ENCODE peak calls at places on chromosomes 7 and 10, in eight cellular contexts. One of them, this sample, is unnamed.

GRCh38 chr10:70715853-70716795 is 43.8 kb downstream of the ADAMTS14 start:
- DNase-seq in GM10248: no peak
- DNase-seq in fibroblast of mammary gland: peak
- DNase-seq in HCT116: peak
- DNase-seq in CD8-positive, alpha-beta T cell: no peak
- DNase-seq in cardiac muscle cell: peak
- DNase-seq in astrocyte of the spinal cord: peak
- DNase-seq in right atrium auricular region: no peak
- DNase-seq in this sample: no peak

GRCh38 chr7:33578166-33578565 is 327.2 kb upstream of the BMPER start:
- DNase-seq in GM10248: no peak
- DNase-seq in fibroblast of mammary gland: peak
- DNase-seq in HCT116: no peak
- DNase-seq in CD8-positive, alpha-beta T cell: no peak
- DNase-seq in cardiac muscle cell: no peak
- DNase-seq in astrocyte of the spinal cord: no peak
- DNase-seq in right atrium auricular region: no peak
- DNase-seq in this sample: no peak

GRCh38 chr10:18233775-18234174 is 93.6 kb downstream of the CACNB2 start:
- DNase-seq in GM10248: no peak
- DNase-seq in fibroblast of mammary gland: no peak
- DNase-seq in HCT116: no peak
- DNase-seq in CD8-positive, alpha-beta T cell: no peak
- DNase-seq in cardiac muscle cell: no peak
- DNase-seq in astrocyte of the spinal cord: no peak
- DNase-seq in right atrium auricular region: no peak
- DNase-seq in this sample: no peak

GRCh38 chr10:52637592-52637991 is 135.0 kb downstream of the MBL2 start:
- DNase-seq in GM10248: no peak
- DNase-seq in fibroblast of mammary gland: no peak
- DNase-seq in HCT116: no peak
- DNase-seq in CD8-positive, alpha-beta T cell: no peak
- DNase-seq in cardiac muscle cell: no peak
- DNase-seq in astrocyte of the spinal cord: no peak
- DNase-seq in right atrium auricular region: no peak
- DNase-seq in this sample: no peak

GRCh38 chr10:133527779-133528271 is 662 bp downstream of the CYP2E1 start:
- DNase-seq in GM10248: no peak
- DNase-seq in fibroblast of mammary gland: no peak
- DNase-seq in HCT116: no peak
- DNase-seq in CD8-positive, alpha-beta T cell: no peak
- DNase-seq in cardiac muscle cell: no peak
- DNase-seq in astrocyte of the spinal cord: no peak
- DNase-seq in right atrium auricular region: no peak
- DNase-seq in this sample: no peak

GRCh38 chr10:63696205-63696604 is 175.0 kb downstream of the REEP3 start:
- DNase-seq in GM10248: no peak
- DNase-seq in fibroblast of mammary gland: no peak
- DNase-seq in HCT116: no peak
- DNase-seq in CD8-positive, alpha-beta T cell: no peak
- DNase-seq in cardiac muscle cell: no peak
- DNase-seq in astrocyte of the spinal cord: no peak
- DNase-seq in right atrium auricular region: no peak
- DNase-seq in this sample: no peak

GRCh38 chr10:30970760-30971460 is 60.8 kb downstream of the ZNF438 start:
- DNase-seq in GM10248: no peak
- DNase-seq in fibroblast of mammary gland: peak
- DNase-seq in HCT116: no peak
- DNase-seq in CD8-positive, alpha-beta T cell: no peak
- DNase-seq in cardiac muscle cell: peak
- DNase-seq in astrocyte of the spinal cord: no peak
- DNase-seq in right atrium auricular region: no peak
- DNase-seq in this sample: no peak

GRCh38 chr7:144454-144826 is 47.9 kb upstream of the FAM20C start:
- DNase-seq in GM10248: no peak
- DNase-seq in fibroblast of mammary gland: no peak
- DNase-seq in HCT116: no peak
- DNase-seq in CD8-positive, alpha-beta T cell: no peak
- DNase-seq in cardiac muscle cell: no peak
- DNase-seq in astrocyte of the spinal cord: no peak
- DNase-seq in right atrium auricular region: no peak
- DNase-seq in this sample: no peak

GRCh38 chr7:54349259-54349658 is 192.9 kb upstream of the VSTM2A start:
- DNase-seq in GM10248: no peak
- DNase-seq in fibroblast of mammary gland: peak
- DNase-seq in HCT116: no peak
- DNase-seq in CD8-positive, alpha-beta T cell: no peak
- DNase-seq in cardiac muscle cell: no peak
- DNase-seq in astrocyte of the spinal cord: peak
- DNase-seq in right atrium auricular region: no peak
- DNase-seq in this sample: no peak

GRCh38 chr7:134669845-134670373 is 23.3 kb downstream of the BPGM start:
- DNase-seq in GM10248: no peak
- DNase-seq in fibroblast of mammary gland: peak
- DNase-seq in HCT116: peak
- DNase-seq in CD8-positive, alpha-beta T cell: peak
- DNase-seq in cardiac muscle cell: peak
- DNase-seq in astrocyte of the spinal cord: peak
- DNase-seq in right atrium auricular region: peak
- DNase-seq in this sample: no peak

GRCh38 chr7:371779-372545 is 82.0 kb downstream of the FOXL3 start:
- DNase-seq in GM10248: no peak
- DNase-seq in fibroblast of mammary gland: no peak
- DNase-seq in HCT116: no peak
- DNase-seq in CD8-positive, alpha-beta T cell: no peak
- DNase-seq in cardiac muscle cell: no peak
- DNase-seq in astrocyte of the spinal cord: no peak
- DNase-seq in right atrium auricular region: no peak
- DNase-seq in this sample: no peak

GRCh38 chr7:496528-497295 is 22.9 kb downstream of the PDGFA start:
- DNase-seq in GM10248: no peak
- DNase-seq in fibroblast of mammary gland: no peak
- DNase-seq in HCT116: no peak
- DNase-seq in CD8-positive, alpha-beta T cell: no peak
- DNase-seq in cardiac muscle cell: no peak
- DNase-seq in astrocyte of the spinal cord: no peak
- DNase-seq in right atrium auricular region: no peak
- DNase-seq in this sample: no peak

GRCh38 chr10:99325261-99325660 is 3.9 kb upstream of the CNNM1 start:
- DNase-seq in GM10248: no peak
- DNase-seq in fibroblast of mammary gland: no peak
- DNase-seq in HCT116: no peak
- DNase-seq in CD8-positive, alpha-beta T cell: no peak
- DNase-seq in cardiac muscle cell: no peak
- DNase-seq in astrocyte of the spinal cord: no peak
- DNase-seq in right atrium auricular region: no peak
- DNase-seq in this sample: no peak

GRCh38 chr10:58691528-58691927 is 178.9 kb downstream of the BICC1 start:
- DNase-seq in GM10248: no peak
- DNase-seq in fibroblast of mammary gland: no peak
- DNase-seq in HCT116: no peak
- DNase-seq in CD8-positive, alpha-beta T cell: no peak
- DNase-seq in cardiac muscle cell: peak
- DNase-seq in astrocyte of the spinal cord: no peak
- DNase-seq in right atrium auricular region: no peak
- DNase-seq in this sample: no peak

GRCh38 chr10:102555781-102556328 is 52.1 kb downstream of the SUFU start:
- DNase-seq in GM10248: no peak
- DNase-seq in fibroblast of mammary gland: peak
- DNase-seq in HCT116: no peak
- DNase-seq in CD8-positive, alpha-beta T cell: no peak
- DNase-seq in cardiac muscle cell: peak
- DNase-seq in astrocyte of the spinal cord: peak
- DNase-seq in right atrium auricular region: no peak
- DNase-seq in this sample: no peak

GRCh38 chr7:15832996-15833395 is 146.5 kb upstream of the MEOX2 start:
- DNase-seq in GM10248: no peak
- DNase-seq in fibroblast of mammary gland: peak
- DNase-seq in HCT116: no peak
- DNase-seq in CD8-positive, alpha-beta T cell: no peak
- DNase-seq in cardiac muscle cell: peak
- DNase-seq in astrocyte of the spinal cord: no peak
- DNase-seq in right atrium auricular region: peak
- DNase-seq in this sample: no peak

GRCh38 chr10:97701438-97702064 is 12.0 kb upstream of the MARVELD1 start:
- DNase-seq in GM10248: peak
- DNase-seq in fibroblast of mammary gland: peak
- DNase-seq in HCT116: no peak
- DNase-seq in CD8-positive, alpha-beta T cell: no peak
- DNase-seq in cardiac muscle cell: peak
- DNase-seq in astrocyte of the spinal cord: peak
- DNase-seq in right atrium auricular region: no peak
- DNase-seq in this sample: peak

GRCh38 chr10:29588640-29589421 is 45.9 kb downstream of the SVIL start:
- DNase-seq in GM10248: no peak
- DNase-seq in fibroblast of mammary gland: peak
- DNase-seq in HCT116: no peak
- DNase-seq in CD8-positive, alpha-beta T cell: no peak
- DNase-seq in cardiac muscle cell: peak
- DNase-seq in astrocyte of the spinal cord: peak
- DNase-seq in right atrium auricular region: no peak
- DNase-seq in this sample: no peak

GRCh38 chr10:18264466-18264865 is 124.2 kb downstream of the CACNB2 start:
- DNase-seq in GM10248: no peak
- DNase-seq in fibroblast of mammary gland: no peak
- DNase-seq in HCT116: no peak
- DNase-seq in CD8-positive, alpha-beta T cell: no peak
- DNase-seq in cardiac muscle cell: no peak
- DNase-seq in astrocyte of the spinal cord: no peak
- DNase-seq in right atrium auricular region: no peak
- DNase-seq in this sample: no peak

GRCh38 chr10:96614515-96614914 is 27.7 kb upstream of the TM9SF3 start:
- DNase-seq in GM10248: no peak
- DNase-seq in fibroblast of mammary gland: peak
- DNase-seq in HCT116: peak
- DNase-seq in CD8-positive, alpha-beta T cell: no peak
- DNase-seq in cardiac muscle cell: peak
- DNase-seq in astrocyte of the spinal cord: peak
- DNase-seq in right atrium auricular region: no peak
- DNase-seq in this sample: no peak

GRCh38 chr10:122077311-122077875 is 88.4 kb downstream of the TACC2 start:
- DNase-seq in GM10248: no peak
- DNase-seq in fibroblast of mammary gland: no peak
- DNase-seq in HCT116: no peak
- DNase-seq in CD8-positive, alpha-beta T cell: no peak
- DNase-seq in cardiac muscle cell: no peak
- DNase-seq in astrocyte of the spinal cord: no peak
- DNase-seq in right atrium auricular region: no peak
- DNase-seq in this sample: no peak

GRCh38 chr10:5272065-5272803 is 75.6 kb downstream of the AKR1C4 start:
- DNase-seq in GM10248: no peak
- DNase-seq in fibroblast of mammary gland: no peak
- DNase-seq in HCT116: no peak
- DNase-seq in CD8-positive, alpha-beta T cell: no peak
- DNase-seq in cardiac muscle cell: no peak
- DNase-seq in astrocyte of the spinal cord: no peak
- DNase-seq in right atrium auricular region: no peak
- DNase-seq in this sample: no peak

GRCh38 chr10:5271526-5271925 is 74.9 kb downstream of the AKR1C4 start:
- DNase-seq in GM10248: no peak
- DNase-seq in fibroblast of mammary gland: no peak
- DNase-seq in HCT116: no peak
- DNase-seq in CD8-positive, alpha-beta T cell: no peak
- DNase-seq in cardiac muscle cell: no peak
- DNase-seq in astrocyte of the spinal cord: no peak
- DNase-seq in right atrium auricular region: no peak
- DNase-seq in this sample: no peak

DNA sequence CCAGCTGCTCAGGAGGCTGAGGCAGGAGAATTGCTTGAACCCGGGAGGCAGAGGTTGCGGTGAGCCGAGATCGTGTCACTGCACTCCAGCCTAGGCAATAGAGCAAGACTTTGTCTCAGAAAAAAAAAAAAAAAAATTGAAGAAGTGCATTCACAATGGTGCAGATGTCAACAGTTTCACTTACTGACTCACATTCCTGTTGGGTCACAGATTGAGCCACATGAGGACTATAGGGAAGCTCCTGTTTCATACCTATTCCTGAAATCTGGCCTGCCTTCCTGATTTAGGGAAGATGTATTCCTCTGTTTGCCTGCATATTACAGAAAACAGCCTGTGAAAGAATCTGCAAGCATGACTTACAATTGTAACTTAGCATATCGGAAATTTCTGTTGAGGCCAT is 78.2 kb downstream of the AKR1C4 start:
- DNase-seq in GM10248: no peak
- DNase-seq in fibroblast of mammary gland: no peak
- DNase-seq in HCT116: no peak
- DNase-seq in CD8-positive, alpha-beta T cell: no peak
- DNase-seq in cardiac muscle cell: no peak
- DNase-seq in astrocyte of the spinal cord: no peak
- DNase-seq in right atrium auricular region: no peak
- DNase-seq in this sample: no peak
- TF ChIP-seq CTCF in GM10248: no peak
- TF ChIP-seq CTCF in fibroblast of mammary gland: no peak
- TF ChIP-seq CTCF in HCT116: no peak
- TF ChIP-seq CTCF in CD8-positive, alpha-beta T cell: no peak
- TF ChIP-seq CTCF in cardiac muscle cell: no peak
- TF ChIP-seq CTCF in astrocyte of the spinal cord: no peak
- TF ChIP-seq CTCF in right atrium auricular region: no peak
- TF ChIP-seq CTCF in this sample: no peak

GRCh38 chr7:136874393-136875032 is 6.1 kb downstream of the CHRM2 start:
- DNase-seq in GM10248: no peak
- DNase-seq in fibroblast of mammary gland: peak
- DNase-seq in HCT116: peak
- DNase-seq in CD8-positive, alpha-beta T cell: no peak
- DNase-seq in cardiac muscle cell: peak
- DNase-seq in astrocyte of the spinal cord: peak
- DNase-seq in right atrium auricular region: no peak
- DNase-seq in this sample: no peak
- TF ChIP-seq CTCF in GM10248: peak
- TF ChIP-seq CTCF in fibroblast of mammary gland: peak
- TF ChIP-seq CTCF in HCT116: no peak
- TF ChIP-seq CTCF in CD8-positive, alpha-beta T cell: no peak
- TF ChIP-seq CTCF in cardiac muscle cell: peak
- TF ChIP-seq CTCF in astrocyte of the spinal cord: peak
- TF ChIP-seq CTCF in right atrium auricular region: no peak
- TF ChIP-seq CTCF in this sample: no peak

GRCh38 chr7:95209276-95209675 is 115.1 kb downstream of the PON1 start:
- DNase-seq in GM10248: no peak
- DNase-seq in fibroblast of mammary gland: no peak
- DNase-seq in HCT116: no peak
- DNase-seq in CD8-positive, alpha-beta T cell: no peak
- DNase-seq in cardiac muscle cell: no peak
- DNase-seq in astrocyte of the spinal cord: peak
- DNase-seq in right atrium auricular region: no peak
- DNase-seq in this sample: no peak
- TF ChIP-seq CTCF in GM10248: no peak
- TF ChIP-seq CTCF in fibroblast of mammary gland: no peak
- TF ChIP-seq CTCF in HCT116: no peak
- TF ChIP-seq CTCF in CD8-positive, alpha-beta T cell: no peak
- TF ChIP-seq CTCF in cardiac muscle cell: no peak
- TF ChIP-seq CTCF in astrocyte of the spinal cord: no peak
- TF ChIP-seq CTCF in right atrium auricular region: no peak
- TF ChIP-seq CTCF in this sample: no peak

DNA sequence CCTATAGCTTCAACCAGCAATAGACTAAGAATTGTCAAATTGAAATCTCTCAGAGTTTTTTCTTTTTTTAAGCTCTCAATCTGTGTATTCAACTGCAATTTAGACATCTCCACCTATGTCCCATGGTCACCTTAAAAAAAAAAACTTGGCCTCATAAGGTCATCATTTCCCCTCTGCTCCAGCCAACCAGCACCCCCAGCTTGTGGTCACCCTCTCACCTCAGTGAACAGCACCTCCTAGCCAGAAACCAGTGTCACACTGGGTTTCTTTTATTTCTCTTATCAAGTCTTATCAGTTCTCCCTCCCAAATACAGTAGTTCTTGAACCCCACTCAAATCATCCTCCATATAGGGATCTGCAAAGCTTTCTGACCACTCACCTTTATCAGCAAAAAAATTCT is 4.0 kb downstream of the ITGB1 start:
- DNase-seq in GM10248: peak
- DNase-seq in fibroblast of mammary gland: no peak
- DNase-seq in HCT116: no peak
- DNase-seq in CD8-positive, alpha-beta T cell: no peak
- DNase-seq in cardiac muscle cell: no peak
- DNase-seq in astrocyte of the spinal cord: no peak
- DNase-seq in right atrium auricular region: no peak
- DNase-seq in this sample: no peak
- TF ChIP-seq CTCF in GM10248: peak
- TF ChIP-seq CTCF in fibroblast of mammary gland: no peak
- TF ChIP-seq CTCF in HCT116: no peak
- TF ChIP-seq CTCF in CD8-positive, alpha-beta T cell: no peak
- TF ChIP-seq CTCF in cardiac muscle cell: no peak
- TF ChIP-seq CTCF in astrocyte of the spinal cord: no peak
- TF ChIP-seq CTCF in right atrium auricular region: no peak
- TF ChIP-seq CTCF in this sample: peak

This sample was measured in GM13976.